ENCODE peak calls at places on chromosomes 4 and X, in six cellular contexts. One of them, this sample, is unnamed.

GRCh38 chrX:153381684-153382532 is 19.2 kb downstream of the PNMA6E start:
- DNase-seq in HS-5: peak
- DNase-seq in left cardiac atrium: peak
- DNase-seq in CD4-positive, alpha-beta memory T cell: peak
- DNase-seq in activated CD4-positive, alpha-beta T cell treated with anti-CD3 and anti-CD28 coated beads for 4 hours: no peak
- DNase-seq in activated T-cell treated with anti-CD3 and anti-CD28 coated beads for 48 hours: no peak
- DNase-seq in this sample: no peak

GRCh38 chr4:24856586-24856985 is 56.3 kb downstream of the CCDC149 start:
- DNase-seq in HS-5: peak
- DNase-seq in left cardiac atrium: no peak
- DNase-seq in CD4-positive, alpha-beta memory T cell: no peak
- DNase-seq in activated CD4-positive, alpha-beta T cell treated with anti-CD3 and anti-CD28 coated beads for 4 hours: no peak
- DNase-seq in activated T-cell treated with anti-CD3 and anti-CD28 coated beads for 48 hours: no peak
- DNase-seq in this sample: no peak

GRCh38 chrX:115713465-115713864 is 152.5 kb downstream of the PLS3 start:
- DNase-seq in HS-5: no peak
- DNase-seq in left cardiac atrium: no peak
- DNase-seq in CD4-positive, alpha-beta memory T cell: no peak
- DNase-seq in activated CD4-positive, alpha-beta T cell treated with anti-CD3 and anti-CD28 coated beads for 4 hours: no peak
- DNase-seq in activated T-cell treated with anti-CD3 and anti-CD28 coated beads for 48 hours: no peak
- DNase-seq in this sample: no peak

GRCh38 chr4:52952540-52952939 is 90.4 kb downstream of the RASL11B start:
- DNase-seq in HS-5: no peak
- DNase-seq in left cardiac atrium: no peak
- DNase-seq in CD4-positive, alpha-beta memory T cell: no peak
- DNase-seq in activated CD4-positive, alpha-beta T cell treated with anti-CD3 and anti-CD28 coated beads for 4 hours: no peak
- DNase-seq in activated T-cell treated with anti-CD3 and anti-CD28 coated beads for 48 hours: no peak
- DNase-seq in this sample: no peak

GRCh38 chr4:84870398-84871163 is 95.9 kb downstream of the WDFY3 start:
- DNase-seq in HS-5: no peak
- DNase-seq in left cardiac atrium: no peak
- DNase-seq in CD4-positive, alpha-beta memory T cell: no peak
- DNase-seq in activated CD4-positive, alpha-beta T cell treated with anti-CD3 and anti-CD28 coated beads for 4 hours: no peak
- DNase-seq in activated T-cell treated with anti-CD3 and anti-CD28 coated beads for 48 hours: no peak
- DNase-seq in this sample: no peak

GRCh38 chr4:78149737-78150136 is 92.6 kb downstream of the FRAS1 start:
- DNase-seq in HS-5: no peak
- DNase-seq in left cardiac atrium: no peak
- DNase-seq in CD4-positive, alpha-beta memory T cell: no peak
- DNase-seq in activated CD4-positive, alpha-beta T cell treated with anti-CD3 and anti-CD28 coated beads for 4 hours: no peak
- DNase-seq in activated T-cell treated with anti-CD3 and anti-CD28 coated beads for 48 hours: no peak
- DNase-seq in this sample: no peak

GRCh38 chr4:111400736-111401135 is 744.5 kb upstream of the FAM241A start:
- DNase-seq in HS-5: no peak
- DNase-seq in left cardiac atrium: no peak
- DNase-seq in CD4-positive, alpha-beta memory T cell: no peak
- DNase-seq in activated CD4-positive, alpha-beta T cell treated with anti-CD3 and anti-CD28 coated beads for 4 hours: no peak
- DNase-seq in activated T-cell treated with anti-CD3 and anti-CD28 coated beads for 48 hours: no peak
- DNase-seq in this sample: no peak

GRCh38 chr4:41213563-41214157 is 682 bp downstream of the APBB2 start:
- DNase-seq in HS-5: no peak
- DNase-seq in left cardiac atrium: peak
- DNase-seq in CD4-positive, alpha-beta memory T cell: no peak
- DNase-seq in activated CD4-positive, alpha-beta T cell treated with anti-CD3 and anti-CD28 coated beads for 4 hours: no peak
- DNase-seq in activated T-cell treated with anti-CD3 and anti-CD28 coated beads for 48 hours: no peak
- DNase-seq in this sample: no peak

GRCh38 chr4:158282252-158282651 is 72.0 kb downstream of the TMEM144 start:
- DNase-seq in HS-5: no peak
- DNase-seq in left cardiac atrium: no peak
- DNase-seq in CD4-positive, alpha-beta memory T cell: no peak
- DNase-seq in activated CD4-positive, alpha-beta T cell treated with anti-CD3 and anti-CD28 coated beads for 4 hours: no peak
- DNase-seq in activated T-cell treated with anti-CD3 and anti-CD28 coated beads for 48 hours: no peak
- DNase-seq in this sample: no peak

GRCh38 chr4:5810151-5810550 is 82.7 kb downstream of the CRMP1 start:
- DNase-seq in HS-5: no peak
- DNase-seq in left cardiac atrium: no peak
- DNase-seq in CD4-positive, alpha-beta memory T cell: no peak
- DNase-seq in activated CD4-positive, alpha-beta T cell treated with anti-CD3 and anti-CD28 coated beads for 4 hours: no peak
- DNase-seq in activated T-cell treated with anti-CD3 and anti-CD28 coated beads for 48 hours: no peak
- DNase-seq in this sample: no peak

GRCh38 chrX:50812995-50813842 is 775 bp downstream of the SHROOM4 start:
- DNase-seq in HS-5: peak
- DNase-seq in left cardiac atrium: peak
- DNase-seq in CD4-positive, alpha-beta memory T cell: no peak
- DNase-seq in activated CD4-positive, alpha-beta T cell treated with anti-CD3 and anti-CD28 coated beads for 4 hours: no peak
- DNase-seq in activated T-cell treated with anti-CD3 and anti-CD28 coated beads for 48 hours: no peak
- DNase-seq in this sample: no peak

GRCh38 chr4:6011686-6012085 is 6.5 kb downstream of the C4orf50 start:
- DNase-seq in HS-5: no peak
- DNase-seq in left cardiac atrium: no peak
- DNase-seq in CD4-positive, alpha-beta memory T cell: no peak
- DNase-seq in activated CD4-positive, alpha-beta T cell treated with anti-CD3 and anti-CD28 coated beads for 4 hours: no peak
- DNase-seq in activated T-cell treated with anti-CD3 and anti-CD28 coated beads for 48 hours: no peak
- DNase-seq in this sample: no peak

GRCh38 chrX:87900320-87900908 is 382.8 kb downstream of the KLHL4 start:
- DNase-seq in HS-5: peak
- DNase-seq in left cardiac atrium: no peak
- DNase-seq in CD4-positive, alpha-beta memory T cell: peak
- DNase-seq in activated CD4-positive, alpha-beta T cell treated with anti-CD3 and anti-CD28 coated beads for 4 hours: peak
- DNase-seq in activated T-cell treated with anti-CD3 and anti-CD28 coated beads for 48 hours: no peak
- DNase-seq in this sample: no peak

GRCh38 chr4:26984896-26985295 is 124.3 kb downstream of the STIM2 start:
- DNase-seq in HS-5: no peak
- DNase-seq in left cardiac atrium: no peak
- DNase-seq in CD4-positive, alpha-beta memory T cell: no peak
- DNase-seq in activated CD4-positive, alpha-beta T cell treated with anti-CD3 and anti-CD28 coated beads for 4 hours: no peak
- DNase-seq in activated T-cell treated with anti-CD3 and anti-CD28 coated beads for 48 hours: no peak
- DNase-seq in this sample: no peak

GRCh38 chrX:109927663-109928273 is 75.1 kb upstream of the TMEM164 start:
- DNase-seq in HS-5: no peak
- DNase-seq in left cardiac atrium: peak
- DNase-seq in CD4-positive, alpha-beta memory T cell: no peak
- DNase-seq in activated CD4-positive, alpha-beta T cell treated with anti-CD3 and anti-CD28 coated beads for 4 hours: no peak
- DNase-seq in activated T-cell treated with anti-CD3 and anti-CD28 coated beads for 48 hours: no peak
- DNase-seq in this sample: no peak

GRCh38 chr4:184403384-184403781 is 71.0 kb downstream of the IRF2 start:
- DNase-seq in HS-5: no peak
- DNase-seq in left cardiac atrium: no peak
- DNase-seq in CD4-positive, alpha-beta memory T cell: no peak
- DNase-seq in activated CD4-positive, alpha-beta T cell treated with anti-CD3 and anti-CD28 coated beads for 4 hours: no peak
- DNase-seq in activated T-cell treated with anti-CD3 and anti-CD28 coated beads for 48 hours: no peak
- DNase-seq in this sample: no peak

GRCh38 chrX:148035371-148035770 is 54.2 kb downstream of the FMR1NB start:
- DNase-seq in HS-5: no peak
- DNase-seq in left cardiac atrium: no peak
- DNase-seq in CD4-positive, alpha-beta memory T cell: no peak
- DNase-seq in activated CD4-positive, alpha-beta T cell treated with anti-CD3 and anti-CD28 coated beads for 4 hours: no peak
- DNase-seq in activated T-cell treated with anti-CD3 and anti-CD28 coated beads for 48 hours: no peak
- DNase-seq in this sample: no peak

GRCh38 chr4:48546336-48546735 is 56.3 kb downstream of the ZAR1 start:
- DNase-seq in HS-5: no peak
- DNase-seq in left cardiac atrium: no peak
- DNase-seq in CD4-positive, alpha-beta memory T cell: peak
- DNase-seq in activated CD4-positive, alpha-beta T cell treated with anti-CD3 and anti-CD28 coated beads for 4 hours: no peak
- DNase-seq in activated T-cell treated with anti-CD3 and anti-CD28 coated beads for 48 hours: no peak
- DNase-seq in this sample: peak

GRCh38 chr4:107615809-107616208 is 104.2 kb downstream of the PAPSS1 start:
- DNase-seq in HS-5: no peak
- DNase-seq in left cardiac atrium: no peak
- DNase-seq in CD4-positive, alpha-beta memory T cell: no peak
- DNase-seq in activated CD4-positive, alpha-beta T cell treated with anti-CD3 and anti-CD28 coated beads for 4 hours: no peak
- DNase-seq in activated T-cell treated with anti-CD3 and anti-CD28 coated beads for 48 hours: no peak
- DNase-seq in this sample: no peak

GRCh38 chrX:13376857-13377441 is 57.1 kb upstream of the ATXN3L start:
- DNase-seq in HS-5: peak
- DNase-seq in left cardiac atrium: no peak
- DNase-seq in CD4-positive, alpha-beta memory T cell: no peak
- DNase-seq in activated CD4-positive, alpha-beta T cell treated with anti-CD3 and anti-CD28 coated beads for 4 hours: no peak
- DNase-seq in activated T-cell treated with anti-CD3 and anti-CD28 coated beads for 48 hours: no peak
- DNase-seq in this sample: no peak

GRCh38 chr4:11424000-11424399 is 4.7 kb downstream of the HS3ST1 start:
- DNase-seq in HS-5: no peak
- DNase-seq in left cardiac atrium: peak
- DNase-seq in CD4-positive, alpha-beta memory T cell: no peak
- DNase-seq in activated CD4-positive, alpha-beta T cell treated with anti-CD3 and anti-CD28 coated beads for 4 hours: no peak
- DNase-seq in activated T-cell treated with anti-CD3 and anti-CD28 coated beads for 48 hours: no peak
- DNase-seq in this sample: peak

GRCh38 chr4:115234405-115235093 is 121.1 kb upstream of the NDST4 start:
- DNase-seq in HS-5: no peak
- DNase-seq in left cardiac atrium: no peak
- DNase-seq in CD4-positive, alpha-beta memory T cell: peak
- DNase-seq in activated CD4-positive, alpha-beta T cell treated with anti-CD3 and anti-CD28 coated beads for 4 hours: no peak
- DNase-seq in activated T-cell treated with anti-CD3 and anti-CD28 coated beads for 48 hours: no peak
- DNase-seq in this sample: no peak

GRCh38 chrX:22135171-22135711 is 103.1 kb downstream of the PHEX start:
- DNase-seq in HS-5: no peak
- DNase-seq in left cardiac atrium: no peak
- DNase-seq in CD4-positive, alpha-beta memory T cell: no peak
- DNase-seq in activated CD4-positive, alpha-beta T cell treated with anti-CD3 and anti-CD28 coated beads for 4 hours: no peak
- DNase-seq in activated T-cell treated with anti-CD3 and anti-CD28 coated beads for 48 hours: no peak
- DNase-seq in this sample: no peak

This sample was measured in naive B cell.